ENCODE peak calls at places on chromosomes 7 and 10, in four cellular contexts. Z is stomach, H is breast epithelium, Y is heart left ventricle. W is an unnamed sample. For H3K27me3, the result is how much of the 10 kb centered on the place peaks cover.

GRCh38 chr10:101018600-101019439 is 12.1 kb downstream of the PDZD7 start:
- DNase-seq in Z (peak), H (peak), Y (peak), W (peak)

GRCh38 chr7:131961281-131961680 is 404.9 kb upstream of the PODXL start:
- DNase-seq in Z (no peak), H (no peak), Y (no peak), W (peak)

GRCh38 chr10:131834152-131834810 is 66.5 kb upstream of the PPP2R2D start:
- DNase-seq in Z (no peak), H (no peak), Y (no peak), W (no peak)

GRCh38 chr7:151185762-151186639 is 1.0 kb downstream of the ASB10 start:
- DNase-seq in Z (no peak), H (peak), Y (no peak), W (no peak)

GRCh38 chr10:102675151-102675886 is 31.0 kb downstream of the TRIM8 start:
- DNase-seq in Z (no peak), H (no peak), Y (no peak), W (no peak)

GRCh38 chr10:101330236-101331225 is 23.4 kb upstream of the BTRC start:
- DNase-seq in Z (no peak), H (no peak), Y (no peak), W (peak)

GRCh38 chr7:42618649-42619315 is 293.1 kb downstream of the C7orf25 start:
- DNase-seq in Z (no peak), H (no peak), Y (no peak), W (no peak)

GRCh38 chr10:93160829-93161228 is 87.1 kb downstream of the CYP26A1 start:
- DNase-seq in Z (no peak), H (no peak), Y (peak), W (no peak)

GRCh38 chr7:67251986-67252558 is 255.4 kb downstream of the TYW1 start:
- DNase-seq in Z (no peak), H (no peak), Y (no peak), W (no peak)

GRCh38 chr7:42091461-42092229 is 145.4 kb downstream of the GLI3 start:
- DNase-seq in Z (peak), H (no peak), Y (no peak), W (no peak)

GRCh38 chr10:15863323-15863722 is 3.0 kb upstream of the MINDY3 start:
- DNase-seq in Z (no peak), H (no peak), Y (no peak), W (no peak)

GRCh38 chr7:156005202-156005821 is 193.0 kb upstream of the SHH start:
- DNase-seq in Z (peak), H (peak), Y (no peak), W (no peak)

GRCh38 chr10:116771101-116771705 is 28.8 kb upstream of the HSPA12A start:
- DNase-seq in Z (peak), H (no peak), Y (peak), W (no peak)

GRCh38 chr7:48004598-48004997 is 24.3 kb downstream of the SUN3 start:
- DNase-seq in Z (no peak), H (no peak), Y (no peak), W (no peak)

GRCh38 chr7:2688409-2689342 is 674 bp downstream of the AMZ1 start:
- DNase-seq in Z (no peak), H (no peak), Y (no peak), W (peak)

GRCh38 chr7:140084972-140085371 is 22.2 kb upstream of the PARP12 start:
- DNase-seq in Z (no peak), H (no peak), Y (no peak), W (no peak)

GRCh38 chr7:128755816-128756476 is 16.8 kb downstream of the CALU start:
- DNase-seq in Z (no peak), H (no peak), Y (no peak), W (no peak)

GRCh38 chr7:30032310-30033125 is 4.3 kb downstream of the PLEKHA8 start:
- DNase-seq in Z (no peak), H (no peak), Y (no peak), W (no peak)

GRCh38 chr10:96685297-96685696 is 35.0 kb downstream of the PIK3AP1 start:
- DNase-seq in Z (no peak), H (no peak), Y (no peak), W (no peak)

GRCh38 chr7:27180431-27181175 is 4.4 kb downstream of the HOXA11 start:
- DNase-seq in Z (no peak), H (no peak), Y (no peak), W (no peak)

GRCh38 chr10:32985781-32986350 is 27.8 kb upstream of the ITGB1 start:
- DNase-seq in Z (no peak), H (no peak), Y (no peak), W (no peak)

GRCh38 chr10:102268333-102268999 is 23.1 kb downstream of the GBF1 start:
- DNase-seq in Z (no peak), H (no peak), Y (no peak), W (peak)

GRCh38 chr7:158454631-158455030 is 133.0 kb downstream of the PTPRN2 start:
- DNase-seq in Z (no peak), H (no peak), Y (no peak), W (no peak)

GRCh38 chr7:66769833-66770512 is 29.4 kb downstream of the RABGEF1 start:
- DNase-seq in Z (no peak), H (no peak), Y (no peak), W (no peak)

GRCh38 chr10:72322280-72323058 is 32.2 kb downstream of the DNAJB12 start:
- DNase-seq in Z (no peak), H (no peak), Y (no peak), W (no peak)

GRCh38 chr10:112827951-112828350 is 122.1 kb upstream of the TCF7L2 start:
- DNase-seq in Z (no peak), H (no peak), Y (no peak), W (no peak)

GRCh38 chr10:1180071-1180730 is 124.0 kb downstream of the WDR37 start:
- DNase-seq in Z (no peak), H (peak), Y (no peak), W (no peak)

GRCh38 chr7:20217193-20217948 is at the start of gene MACC1:
- DNase-seq in Z (peak), H (peak), Y (no peak), W (no peak)

GRCh38 chr10:68315582-68315981 is 16.3 kb upstream of the HNRNPH3 start:
- DNase-seq in Z (no peak), H (no peak), Y (no peak), W (no peak)

GRCh38 chr10:128130051-128130450 is 3.8 kb upstream of the MKI67 start:
- DNase-seq in Z (no peak), H (no peak), Y (no peak), W (no peak)

GRCh38 chr10:100895346-100895745 is 17.4 kb upstream of the SLF2 start:
- DNase-seq in Z (no peak), H (no peak), Y (no peak), W (no peak)

GRCh38 chr10:16948335-16948734 is 131.1 kb upstream of the RSU1 start:
- DNase-seq in Z (no peak), H (no peak), Y (no peak), W (no peak)

GRCh38 chr10:121222842-121223241 is 371.7 kb downstream of the WDR11 start:
- DNase-seq in Z (no peak), H (no peak), Y (no peak), W (no peak)

GRCh38 chr7:81672872-81673271 is 97.0 kb downstream of the HGF start:
- DNase-seq in Z (no peak), H (no peak), Y (no peak), W (peak)

GRCh38 chr7:111919690-111920179 is 286.5 kb downstream of the DOCK4 start:
- DNase-seq in Z (no peak), H (no peak), Y (no peak), W (peak)

GRCh38 chr7:2939193-2939885 is 95.2 kb upstream of the GNA12 start:
- DNase-seq in Z (no peak), H (peak), Y (peak), W (no peak)

GRCh38 chr7:81769891-81770818 is at the start of gene HGF:
- DNase-seq in Z (peak), H (peak), Y (peak), W (peak)

GRCh38 chr7:43584200-43584586 is 1.3 kb downstream of the STK17A start:
- DNase-seq in Z (no peak), H (no peak), Y (peak), W (no peak)

GRCh38 chr10:71999360-72000072 is 35.3 kb downstream of the CHST3 start:
- DNase-seq in Z (no peak), H (no peak), Y (peak), W (peak)

GRCh38 chr7:28408974-28409715 is 3.2 kb upstream of the CREB5 start:
- DNase-seq in Z (peak), H (peak), Y (peak), W (peak)

GRCh38 chr7:28409716-28410627 is 2.3 kb upstream of the CREB5 start:
- DNase-seq in Z (peak), H (peak), Y (peak), W (peak)

GRCh38 chr7:28410628-28411578 is 1.4 kb upstream of the CREB5 start:
- DNase-seq in Z (no peak), H (no peak), Y (peak), W (peak)

GRCh38 chr7:28414453-28414852 is 2.1 kb downstream of the CREB5 start:
- DNase-seq in Z (no peak), H (no peak), Y (no peak), W (no peak)

DNA sequence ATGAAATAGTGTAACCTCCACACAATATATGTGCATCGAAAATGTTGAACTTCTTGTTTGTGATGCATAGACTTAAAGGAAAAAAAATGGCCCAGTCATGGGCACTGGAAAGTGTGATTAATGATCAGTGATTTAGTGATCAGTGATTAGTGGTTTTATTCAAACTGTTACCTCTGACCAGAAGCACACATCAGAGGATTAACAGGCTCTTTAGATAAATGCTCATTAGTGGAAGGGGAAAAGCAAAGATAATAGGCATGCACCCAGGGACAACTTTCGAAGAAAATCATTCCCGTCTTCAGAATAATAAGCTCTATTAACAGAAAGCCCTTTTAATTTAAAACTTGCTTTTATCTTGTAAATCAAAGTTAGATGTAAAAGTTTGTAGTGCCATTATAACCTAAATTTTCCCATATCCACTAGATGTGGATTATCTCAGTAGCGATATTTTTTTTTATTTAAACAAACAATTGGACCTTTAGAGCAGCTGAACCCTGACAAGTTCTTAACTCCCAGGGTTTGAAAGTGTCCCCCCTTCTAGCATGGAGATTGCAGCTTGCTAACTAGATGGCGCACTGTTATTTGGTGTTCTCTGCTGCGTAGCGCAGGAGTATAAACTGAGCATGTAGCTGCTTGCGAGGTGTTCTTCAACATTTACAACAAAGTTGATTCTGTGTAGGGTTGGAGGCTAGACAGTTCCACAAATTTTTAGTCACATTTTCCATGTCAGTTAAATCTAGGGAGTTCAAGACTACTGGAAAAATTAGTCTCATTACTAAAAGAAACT is at the start of gene CREB5:
- DNase-seq in Z (no peak), H (no peak), Y (peak), W (no peak)
- H3K27me3 ChIP-seq in Z (under half), H (under half), Y (under half), W (under half)

GRCh38 chr7:36280840-36281812 is 108.5 kb upstream of the ANLN start:
- DNase-seq in Z (peak), H (no peak), Y (peak), W (peak)
- H3K4me3 ChIP-seq in Z (peak), H (no peak), Y (no peak), W (peak)

GRCh38 chr7:101518348-101518747 is 110.7 kb downstream of the MYL10 start:
- DNase-seq in Z (no peak), H (no peak), Y (no peak), W (no peak)
- H3K27me3 ChIP-seq in Z (under half), H (under half), Y (under half), W (under half)

DNA sequence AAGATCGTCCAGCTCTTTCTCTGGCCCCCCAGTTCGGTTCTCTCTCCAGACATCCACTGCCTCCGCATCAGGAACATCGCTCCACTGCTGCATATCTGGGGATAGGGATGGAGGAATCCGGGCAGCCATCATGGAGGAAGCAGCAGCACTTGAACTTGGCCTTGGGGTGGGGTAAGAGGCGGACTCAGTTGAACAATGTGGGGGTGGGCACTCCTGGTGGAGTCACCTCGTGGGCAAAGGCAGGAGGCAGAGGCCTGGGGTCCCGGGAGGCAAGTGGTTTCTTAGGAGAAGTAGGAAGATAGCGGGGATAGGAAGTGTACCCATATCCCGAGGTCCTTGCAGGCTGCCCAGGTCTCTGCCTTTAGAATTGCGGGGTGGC is 98.3 kb downstream of the CHST15 start:
- DNase-seq in Z (no peak), H (no peak), Y (no peak), W (no peak)
- H3K4me3 ChIP-seq in Z (peak), H (peak), Y (no peak), W (no peak)

DNA sequence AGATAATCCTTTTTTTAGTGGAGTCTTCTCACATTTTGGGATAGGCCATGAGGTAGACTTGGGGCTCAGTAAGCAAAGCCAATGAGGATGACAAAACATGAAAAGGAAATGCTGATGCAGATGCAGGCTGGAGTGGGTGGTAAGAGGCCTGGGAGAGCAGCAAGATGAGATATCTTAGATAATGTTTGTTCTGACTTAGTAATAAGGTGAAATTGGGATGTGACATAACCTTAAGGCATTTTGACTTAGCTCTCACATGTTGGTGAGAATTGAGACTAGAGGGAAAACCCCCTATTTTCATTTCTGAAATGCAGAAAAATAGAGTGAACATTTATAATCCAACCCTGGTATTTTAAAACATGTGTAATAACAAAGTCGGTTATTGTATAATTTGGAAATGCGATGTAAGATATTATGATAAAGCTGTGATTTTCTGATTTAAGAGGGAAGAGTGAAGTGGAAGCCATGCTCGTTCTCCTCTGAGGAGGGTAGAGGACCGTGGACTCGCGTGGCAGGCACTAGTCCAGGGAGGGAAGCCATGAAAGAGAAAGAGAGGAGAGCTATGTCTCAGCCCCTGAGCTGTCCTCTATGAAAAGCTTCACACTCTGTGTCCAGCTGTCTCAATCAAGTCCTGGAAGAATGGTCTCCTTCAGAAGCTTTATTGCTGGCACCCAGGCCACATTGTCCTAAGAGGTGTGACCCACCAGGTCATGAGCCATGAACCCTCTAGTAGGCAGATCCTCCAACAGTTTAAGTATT is 57.3 kb downstream of the ST7 start:
- DNase-seq in Z (no peak), H (no peak), Y (no peak), W (no peak)
- H3K27me3 ChIP-seq in Z (under half), H (under half), Y (under half), W (under half)

DNA sequence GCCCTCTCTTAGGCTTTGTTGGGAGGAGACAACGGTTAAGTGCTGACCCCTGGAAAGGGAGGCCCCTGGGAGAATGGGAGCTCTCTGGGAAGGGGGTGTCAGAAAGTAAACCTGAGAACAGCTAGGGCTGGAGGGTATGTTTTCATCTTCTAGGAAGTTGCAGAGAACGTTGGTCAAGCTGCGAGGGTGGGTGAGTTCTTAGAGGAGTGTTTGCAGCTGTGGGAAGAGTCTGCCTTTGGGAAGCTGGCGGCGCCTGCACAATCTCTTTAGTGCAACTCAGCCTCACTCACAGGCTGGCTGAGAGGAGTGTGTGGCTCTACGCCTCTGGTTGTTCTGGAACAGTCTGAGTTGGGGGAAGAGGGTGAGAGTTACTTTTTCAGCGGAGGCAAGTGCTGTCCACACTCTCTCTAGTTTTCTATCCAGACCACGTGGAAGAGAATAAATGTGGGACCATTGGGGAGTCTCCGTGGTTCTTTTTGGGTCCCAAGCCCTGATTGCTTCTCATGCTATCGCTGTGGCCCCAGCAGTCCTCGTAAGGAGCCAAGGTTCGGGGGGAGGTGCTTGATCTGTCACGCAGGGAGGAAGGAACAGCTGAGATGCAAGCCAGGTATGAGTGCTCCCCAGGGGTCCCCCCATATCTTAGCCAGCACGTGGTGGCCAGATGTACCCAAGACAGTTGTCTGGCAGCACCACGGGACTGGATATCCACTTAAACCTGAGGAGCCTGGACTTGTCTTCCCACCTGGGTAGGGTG is 237.2 kb downstream of the BUB3 start:
- DNase-seq in Z (no peak), H (no peak), Y (no peak), W (no peak)
- H3K4me3 ChIP-seq in Z (no peak), H (no peak), Y (no peak), W (no peak)

GRCh38 chr7:45149606-45150005 is 8.0 kb upstream of the RAMP3 start:
- DNase-seq in Z (no peak), H (no peak), Y (no peak), W (no peak)

GRCh38 chr7:45145881-45146280 is 11.7 kb upstream of the RAMP3 start:
- DNase-seq in Z (no peak), H (no peak), Y (no peak), W (no peak)

GRCh38 chr7:45147858-45148652 is 9.5 kb upstream of the RAMP3 start:
- DNase-seq in Z (no peak), H (no peak), Y (no peak), W (no peak)

GRCh38 chr7:45148653-45148973 is 9.0 kb upstream of the RAMP3 start:
- DNase-seq in Z (no peak), H (no peak), Y (no peak), W (no peak)

DNA sequence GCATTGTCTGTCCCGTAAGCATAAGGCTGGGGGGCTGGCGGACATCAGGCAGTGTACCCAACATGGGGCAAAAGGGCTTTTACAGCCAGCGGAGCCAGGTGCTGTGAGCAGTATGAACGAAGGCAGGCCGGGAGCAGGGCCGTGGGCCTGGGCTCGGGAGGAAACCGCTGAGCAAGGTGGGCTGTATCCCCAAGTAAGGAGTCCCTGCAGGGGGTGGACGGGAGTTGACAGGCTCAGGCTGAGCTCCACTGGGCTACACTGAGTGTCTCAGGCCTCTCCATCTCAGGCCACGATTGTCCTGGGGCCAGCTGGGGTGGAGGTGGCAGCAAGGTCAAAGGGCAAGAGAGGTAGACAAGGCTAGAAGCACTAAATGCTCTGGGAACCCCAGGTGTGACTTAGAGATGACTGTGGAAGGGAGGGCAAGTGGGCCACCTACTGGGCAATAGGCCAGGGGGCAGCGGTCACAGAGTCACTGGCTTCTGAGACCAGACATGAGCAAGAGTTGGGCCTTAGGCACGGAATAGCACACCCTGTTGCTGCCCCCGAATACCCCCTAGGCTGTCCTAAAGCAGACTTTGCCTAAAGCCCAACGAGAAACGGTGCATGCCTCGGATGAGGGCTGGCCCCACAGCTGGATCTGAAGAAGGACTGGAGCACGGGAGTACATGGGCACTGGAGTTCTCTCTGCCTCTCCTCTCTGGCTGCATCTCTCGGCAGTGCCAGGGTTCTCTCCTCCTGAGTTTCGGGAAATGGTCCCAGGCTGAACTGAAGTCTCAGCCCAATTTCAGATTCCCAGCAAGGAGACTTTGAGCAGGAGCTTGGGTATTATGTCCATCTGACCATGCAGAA is 10.8 kb upstream of the RAMP3 start:
- DNase-seq in Z (no peak), H (no peak), Y (no peak), W (no peak)
- H3K27me3 ChIP-seq in Z (under half), H (under half), Y (under half), W (under half)